ENCODE peak calls at places on chromosome 20, in four cellular contexts. One of them, this sample, is unnamed.
A peak's percentile ranks its signal among the peaks of the same experiment; 100 is the strongest.

GRCh38 chr20:19943021-19943659 is 74.0 kb upstream of the NAA20 start:
- DNase-seq in NCI-H345: no peak
- DNase-seq in HEK293T: no peak
- DNase-seq in fibroblast of lung: no peak
- DNase-seq in this sample: no peak

GRCh38 chr20:6622041-6622440 is 145.4 kb upstream of the BMP2 start:
- DNase-seq in NCI-H345: no peak
- DNase-seq in HEK293T: no peak
- DNase-seq in fibroblast of lung: peak; percentile 64
- DNase-seq in this sample: no peak

GRCh38 chr20:7291946-7292345 is 524.5 kb downstream of the BMP2 start:
- DNase-seq in NCI-H345: no peak
- DNase-seq in HEK293T: no peak
- DNase-seq in fibroblast of lung: peak; percentile 7
- DNase-seq in this sample: no peak

GRCh38 chr20:25090492-25091429 is 8.8 kb upstream of the VSX1 start:
- DNase-seq in NCI-H345: peak; percentile 93
- DNase-seq in HEK293T: no peak
- DNase-seq in fibroblast of lung: no peak
- DNase-seq in this sample: no peak

GRCh38 chr20:60108397-60108796 is 150.2 kb downstream of the CDH26 start:
- DNase-seq in NCI-H345: no peak
- DNase-seq in HEK293T: no peak
- DNase-seq in fibroblast of lung: peak; percentile 13
- DNase-seq in this sample: no peak

GRCh38 chr20:23206061-23206460 is 119.9 kb upstream of the CD93 start:
- DNase-seq in NCI-H345: no peak
- DNase-seq in HEK293T: no peak
- DNase-seq in fibroblast of lung: no peak
- DNase-seq in this sample: no peak

GRCh38 chr20:49615401-49616153 is 47.6 kb upstream of the PTGIS start:
- DNase-seq in NCI-H345: no peak
- DNase-seq in HEK293T: no peak
- DNase-seq in fibroblast of lung: no peak
- DNase-seq in this sample: no peak

GRCh38 chr20:31494131-31494530 is 19.0 kb downstream of the REM1 start:
- DNase-seq in NCI-H345: no peak
- DNase-seq in HEK293T: peak; percentile 62
- DNase-seq in fibroblast of lung: peak; percentile 31
- DNase-seq in this sample: no peak

GRCh38 chr20:19777311-19777710 is 19.3 kb downstream of the RIN2 start:
- DNase-seq in NCI-H345: no peak
- DNase-seq in HEK293T: no peak
- DNase-seq in fibroblast of lung: no peak
- DNase-seq in this sample: no peak

GRCh38 chr20:23641936-23642751 is 4.4 kb upstream of the CST3 start:
- DNase-seq in NCI-H345: peak; percentile 14
- DNase-seq in HEK293T: no peak
- DNase-seq in fibroblast of lung: peak; percentile 72
- DNase-seq in this sample: no peak

GRCh38 chr20:43911066-43911465 is 3.6 kb upstream of the TOX2 start:
- DNase-seq in NCI-H345: no peak
- DNase-seq in HEK293T: no peak
- DNase-seq in fibroblast of lung: peak; percentile 80
- DNase-seq in this sample: no peak

GRCh38 chr20:34062651-34063482 is 49.2 kb downstream of the EIF2S2 start:
- DNase-seq in NCI-H345: no peak
- DNase-seq in HEK293T: no peak
- DNase-seq in fibroblast of lung: peak; percentile 48
- DNase-seq in this sample: no peak

GRCh38 chr20:41428285-41428684 is 61.7 kb upstream of the EMILIN3 start:
- DNase-seq in NCI-H345: no peak
- DNase-seq in HEK293T: no peak
- DNase-seq in fibroblast of lung: peak; percentile 84
- DNase-seq in this sample: no peak

GRCh38 chr20:50331469-50332251 is 141.0 kb downstream of the CEBPB start:
- DNase-seq in NCI-H345: no peak
- DNase-seq in HEK293T: no peak
- DNase-seq in fibroblast of lung: no peak
- DNase-seq in this sample: no peak

GRCh38 chr20:3677733-3678132 is 4.1 kb downstream of the ADAM33 start:
- DNase-seq in NCI-H345: no peak
- DNase-seq in HEK293T: no peak
- DNase-seq in fibroblast of lung: peak; percentile 53
- DNase-seq in this sample: no peak

GRCh38 chr20:47099749-47100515 is 205.3 kb downstream of the EYA2 start:
- DNase-seq in NCI-H345: no peak
- DNase-seq in HEK293T: no peak
- DNase-seq in fibroblast of lung: no peak
- DNase-seq in this sample: no peak

GRCh38 chr20:9185511-9185910 is 116.6 kb downstream of the PLCB4 start:
- DNase-seq in NCI-H345: peak; percentile 15
- DNase-seq in HEK293T: no peak
- DNase-seq in fibroblast of lung: peak; percentile 82
- DNase-seq in this sample: no peak

GRCh38 chr20:33250666-33251065 is 14.9 kb downstream of the BPIFA1 start:
- DNase-seq in NCI-H345: no peak
- DNase-seq in HEK293T: no peak
- DNase-seq in fibroblast of lung: no peak
- DNase-seq in this sample: no peak

GRCh38 chr20:32528905-32529670 is 56.0 kb downstream of the NOL4L start:
- DNase-seq in NCI-H345: no peak
- DNase-seq in HEK293T: no peak
- DNase-seq in fibroblast of lung: no peak
- DNase-seq in this sample: no peak

GRCh38 chr20:31840906-31841816 is 4.2 kb downstream of the FOXS1 start:
- DNase-seq in NCI-H345: no peak
- DNase-seq in HEK293T: no peak
- DNase-seq in fibroblast of lung: no peak
- DNase-seq in this sample: no peak

GRCh38 chr20:50683570-50683969 is 7.8 kb downstream of the RIPOR3 start:
- DNase-seq in NCI-H345: no peak
- DNase-seq in HEK293T: no peak
- DNase-seq in fibroblast of lung: no peak
- DNase-seq in this sample: no peak

GRCh38 chr20:32667030-32667429 is 6.7 kb downstream of the C20orf203 start:
- DNase-seq in NCI-H345: no peak
- DNase-seq in HEK293T: no peak
- DNase-seq in fibroblast of lung: no peak
- DNase-seq in this sample: no peak

GRCh38 chr20:6058684-6059295 is 4.9 kb upstream of the LRRN4 start:
- DNase-seq in NCI-H345: peak; percentile 73
- DNase-seq in HEK293T: no peak
- DNase-seq in fibroblast of lung: peak; percentile 30
- DNase-seq in this sample: no peak

GRCh38 chr20:33437141-33437911 is 6.2 kb downstream of the SNTA1 start:
- DNase-seq in NCI-H345: no peak
- DNase-seq in HEK293T: no peak
- DNase-seq in fibroblast of lung: peak; percentile 54
- DNase-seq in this sample: peak; percentile 35

GRCh38 chr20:40856653-40857052 is 167.6 kb upstream of the MAFB start:
- DNase-seq in NCI-H345: no peak
- DNase-seq in HEK293T: no peak
- DNase-seq in fibroblast of lung: no peak
- DNase-seq in this sample: no peak

GRCh38 chr20:34768105-34768504 is 57.3 kb downstream of the NCOA6 start:
- DNase-seq in NCI-H345: no peak
- DNase-seq in HEK293T: no peak
- DNase-seq in fibroblast of lung: peak; percentile 58
- DNase-seq in this sample: no peak

GRCh38 chr20:24773751-24774201 is 175.3 kb upstream of the CST7 start:
- DNase-seq in NCI-H345: no peak
- DNase-seq in HEK293T: no peak
- DNase-seq in fibroblast of lung: peak; percentile 98
- DNase-seq in this sample: no peak

GRCh38 chr20:59788811-59789210 is 144.6 kb downstream of the SYCP2 start:
- DNase-seq in NCI-H345: no peak
- DNase-seq in HEK293T: no peak
- DNase-seq in fibroblast of lung: no peak
- DNase-seq in this sample: no peak

GRCh38 chr20:61949363-61949713 is 116.3 kb downstream of the TAF4 start:
- DNase-seq in NCI-H345: no peak
- DNase-seq in HEK293T: no peak
- DNase-seq in fibroblast of lung: no peak
- DNase-seq in this sample: no peak

GRCh38 chr20:61755971-61756421 is 309.7 kb downstream of the TAF4 start:
- DNase-seq in NCI-H345: no peak
- DNase-seq in HEK293T: no peak
- DNase-seq in fibroblast of lung: no peak
- DNase-seq in this sample: no peak

GRCh38 chr20:8225658-8226057 is 93.6 kb downstream of the PLCB1 start:
- DNase-seq in NCI-H345: no peak
- DNase-seq in HEK293T: no peak
- DNase-seq in fibroblast of lung: no peak
- DNase-seq in this sample: no peak

GRCh38 chr20:57788936-57789613 is 79.3 kb upstream of the PMEPA1 start:
- DNase-seq in NCI-H345: no peak
- DNase-seq in HEK293T: no peak
- DNase-seq in fibroblast of lung: no peak
- DNase-seq in this sample: no peak

GRCh38 chr20:2538356-2538755 is 2.0 kb downstream of the TMC2 start:
- DNase-seq in NCI-H345: no peak
- DNase-seq in HEK293T: no peak
- DNase-seq in fibroblast of lung: no peak
- DNase-seq in this sample: no peak

GRCh38 chr20:20364747-20365558 is 3.0 kb upstream of the INSM1 start:
- DNase-seq in NCI-H345: peak; percentile 74
- DNase-seq in HEK293T: no peak
- DNase-seq in fibroblast of lung: no peak
- DNase-seq in this sample: no peak

GRCh38 chr20:62603021-62603906 is 39.0 kb upstream of the SLCO4A1 start:
- DNase-seq in NCI-H345: peak; percentile 95
- DNase-seq in HEK293T: no peak
- DNase-seq in fibroblast of lung: peak; percentile 85
- DNase-seq in this sample: peak; percentile 56

GRCh38 chr20:17624551-17625245 is 54.8 kb downstream of the DSTN start:
- DNase-seq in NCI-H345: no peak
- DNase-seq in HEK293T: no peak
- DNase-seq in fibroblast of lung: no peak
- DNase-seq in this sample: no peak

This sample was measured in frontal cortex.